ENCODE peak calls at places on chromosomes 13 and 19, in seven cellular contexts. One of them, this sample, is unnamed.

GRCh38 chr13:27573265-27573664 is 47.1 kb downstream of the LNX2 start:
- DNase-seq in adrenal gland: no peak
- DNase-seq in Caco-2: no peak
- DNase-seq in mammary epithelial cell: peak; percentile 76
- DNase-seq in CD8-positive, alpha-beta memory T cell: no peak
- DNase-seq in spleen: no peak
- DNase-seq in CD8-positive, alpha-beta T cell: no peak
- DNase-seq in this sample: no peak

GRCh38 chr19:23263870-23264590 is 13.8 kb upstream of the ZNF724 start:
- DNase-seq in CD8-positive, alpha-beta T cell: no peak
- DNase-seq in CD8-positive, alpha-beta memory T cell: no peak
- DNase-seq in spleen: no peak
- DNase-seq in mammary epithelial cell: peak; percentile 22
- DNase-seq in Caco-2: no peak
- DNase-seq in adrenal gland: no peak
- DNase-seq in this sample: no peak

GRCh38 chr19:12230751-12231733 is 63.6 kb downstream of the ZNF44 start:
- DNase-seq in spleen: no peak
- DNase-seq in mammary epithelial cell: no peak
- DNase-seq in Caco-2: no peak
- DNase-seq in CD8-positive, alpha-beta T cell: no peak
- DNase-seq in CD8-positive, alpha-beta memory T cell: no peak
- DNase-seq in adrenal gland: no peak
- DNase-seq in this sample: no peak

GRCh38 chr19:3346677-3347353 is 19.6 kb upstream of the NFIC start:
- DNase-seq in Caco-2: no peak
- DNase-seq in adrenal gland: peak; percentile 79
- DNase-seq in CD8-positive, alpha-beta memory T cell: no peak
- DNase-seq in CD8-positive, alpha-beta T cell: no peak
- DNase-seq in mammary epithelial cell: no peak
- DNase-seq in spleen: no peak
- DNase-seq in this sample: peak; percentile 70

GRCh38 chr13:41706189-41706588 is 248.8 kb downstream of the RGCC start:
- DNase-seq in mammary epithelial cell: no peak
- DNase-seq in Caco-2: no peak
- DNase-seq in CD8-positive, alpha-beta T cell: no peak
- DNase-seq in spleen: no peak
- DNase-seq in adrenal gland: no peak
- DNase-seq in CD8-positive, alpha-beta memory T cell: no peak
- DNase-seq in this sample: no peak

GRCh38 chr13:40189426-40189825 is 477.0 kb downstream of the FOXO1 start:
- DNase-seq in adrenal gland: no peak
- DNase-seq in Caco-2: no peak
- DNase-seq in CD8-positive, alpha-beta memory T cell: no peak
- DNase-seq in spleen: no peak
- DNase-seq in mammary epithelial cell: no peak
- DNase-seq in CD8-positive, alpha-beta T cell: peak; percentile 24
- DNase-seq in this sample: no peak

GRCh38 chr13:101449971-101450748 is 2.3 kb upstream of the ITGBL1 start:
- DNase-seq in spleen: no peak
- DNase-seq in CD8-positive, alpha-beta memory T cell: no peak
- DNase-seq in CD8-positive, alpha-beta T cell: no peak
- DNase-seq in adrenal gland: no peak
- DNase-seq in Caco-2: no peak
- DNase-seq in mammary epithelial cell: peak; percentile 95
- DNase-seq in this sample: no peak

GRCh38 chr19:18660051-18660910 is 23.2 kb upstream of the CRTC1 start:
- DNase-seq in mammary epithelial cell: no peak
- DNase-seq in CD8-positive, alpha-beta memory T cell: no peak
- DNase-seq in spleen: no peak
- DNase-seq in CD8-positive, alpha-beta T cell: no peak
- DNase-seq in adrenal gland: peak; percentile 93
- DNase-seq in Caco-2: no peak
- DNase-seq in this sample: no peak

GRCh38 chr19:58575183-58576041 is 2.3 kb upstream of the MZF1 start:
- DNase-seq in mammary epithelial cell: peak; percentile 90
- DNase-seq in CD8-positive, alpha-beta T cell: peak; percentile 72
- DNase-seq in spleen: peak; percentile 97
- DNase-seq in Caco-2: peak; percentile 90
- DNase-seq in adrenal gland: peak; percentile 90
- DNase-seq in CD8-positive, alpha-beta memory T cell: peak; percentile 69
- DNase-seq in this sample: peak; percentile 96

GRCh38 chr13:22451345-22451744 is 729.4 kb upstream of the SGCG start:
- DNase-seq in CD8-positive, alpha-beta T cell: no peak
- DNase-seq in spleen: no peak
- DNase-seq in mammary epithelial cell: no peak
- DNase-seq in Caco-2: no peak
- DNase-seq in CD8-positive, alpha-beta memory T cell: no peak
- DNase-seq in adrenal gland: no peak
- DNase-seq in this sample: no peak

DNA sequence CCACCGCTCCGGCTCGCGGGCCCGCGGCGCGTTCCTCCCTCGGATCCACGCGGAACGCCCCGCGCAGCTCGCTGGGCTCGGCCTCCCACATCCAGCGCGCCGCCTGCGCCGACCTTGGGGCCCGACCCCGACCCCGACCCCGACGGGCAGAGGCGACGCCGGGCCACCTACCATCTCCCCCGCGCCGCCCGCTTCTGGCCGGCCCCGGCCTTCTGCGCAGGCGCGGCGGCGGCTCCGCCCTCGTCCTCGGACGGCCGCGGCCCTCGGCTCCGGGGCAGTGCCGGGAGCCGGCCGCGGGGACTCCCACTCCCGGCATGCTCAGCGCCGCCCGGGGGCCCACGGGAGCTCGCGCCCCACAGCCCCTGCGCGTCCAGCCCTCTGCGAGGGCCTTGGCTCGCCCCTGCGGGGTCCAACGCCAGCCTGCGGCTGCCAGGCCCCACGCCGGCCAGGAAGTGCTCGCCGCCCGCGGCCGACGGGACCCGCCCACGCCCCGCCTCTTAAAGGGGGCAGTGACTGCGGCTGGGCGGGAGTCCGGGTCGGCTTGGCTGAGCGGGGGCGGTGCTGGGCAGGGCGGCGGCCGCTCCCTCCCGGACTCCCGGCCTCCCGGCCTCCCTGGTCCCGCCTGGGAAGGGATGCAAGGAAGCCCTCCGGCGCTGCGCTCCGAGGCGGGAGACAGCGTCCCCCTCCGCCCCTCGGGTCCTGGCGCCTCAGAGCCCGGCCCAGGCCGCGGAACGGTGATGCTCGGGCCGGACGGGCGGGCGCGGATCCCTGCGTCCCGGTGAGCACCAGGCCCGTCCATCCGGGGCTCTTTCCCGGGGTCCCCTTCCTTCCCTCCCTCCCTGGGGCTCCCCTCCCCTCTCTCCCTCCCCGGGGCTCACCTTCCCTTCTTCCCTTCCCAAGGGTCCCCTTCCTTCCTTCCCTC is at the start of gene DCUN1D2:
- DNase-seq in Caco-2: peak; percentile 95
- DNase-seq in mammary epithelial cell: peak; percentile 96
- DNase-seq in spleen: peak; percentile 98
- DNase-seq in CD8-positive, alpha-beta memory T cell: peak; percentile 72
- DNase-seq in CD8-positive, alpha-beta T cell: peak; percentile 70
- DNase-seq in adrenal gland: peak; percentile 95
- DNase-seq in this sample: peak; percentile 94
- H3K4me1 ChIP-seq in Caco-2: peaks cover 37% of the 10 kb centered on the region
- H3K4me1 ChIP-seq in mammary epithelial cell: peaks cover 35% of the 10 kb centered on the region
- H3K4me1 ChIP-seq in spleen: peaks cover 27% of the 10 kb centered on the region
- H3K4me1 ChIP-seq in CD8-positive, alpha-beta memory T cell: peaks cover 33% of the 10 kb centered on the region
- H3K4me1 ChIP-seq in CD8-positive, alpha-beta T cell: peaks cover 25% of the 10 kb centered on the region
- H3K4me1 ChIP-seq in adrenal gland: peaks cover 53% of the 10 kb centered on the region
- H3K4me1 ChIP-seq in this sample: peaks cover 31% of the 10 kb centered on the region

GRCh38 chr13:99064624-99065249 is 86.9 kb upstream of the DOCK9 start:
- DNase-seq in CD8-positive, alpha-beta T cell: no peak
- DNase-seq in CD8-positive, alpha-beta memory T cell: no peak
- DNase-seq in adrenal gland: no peak
- DNase-seq in Caco-2: no peak
- DNase-seq in spleen: no peak
- DNase-seq in mammary epithelial cell: no peak
- DNase-seq in this sample: no peak

GRCh38 chr13:99063952-99064351 is 86.1 kb upstream of the DOCK9 start:
- DNase-seq in adrenal gland: no peak
- DNase-seq in CD8-positive, alpha-beta memory T cell: no peak
- DNase-seq in CD8-positive, alpha-beta T cell: no peak
- DNase-seq in mammary epithelial cell: no peak
- DNase-seq in spleen: no peak
- DNase-seq in Caco-2: no peak
- DNase-seq in this sample: no peak

GRCh38 chr13:99063178-99063577 is 85.3 kb upstream of the DOCK9 start:
- DNase-seq in spleen: no peak
- DNase-seq in mammary epithelial cell: no peak
- DNase-seq in CD8-positive, alpha-beta memory T cell: no peak
- DNase-seq in Caco-2: no peak
- DNase-seq in CD8-positive, alpha-beta T cell: no peak
- DNase-seq in adrenal gland: no peak
- DNase-seq in this sample: no peak

GRCh38 chr13:99065250-99066015 is 87.6 kb upstream of the DOCK9 start:
- DNase-seq in Caco-2: no peak
- DNase-seq in CD8-positive, alpha-beta memory T cell: no peak
- DNase-seq in spleen: no peak
- DNase-seq in adrenal gland: no peak
- DNase-seq in CD8-positive, alpha-beta T cell: no peak
- DNase-seq in mammary epithelial cell: peak; percentile 61
- DNase-seq in this sample: no peak

GRCh38 chr13:99062593-99062992 is 84.7 kb upstream of the DOCK9 start:
- DNase-seq in CD8-positive, alpha-beta T cell: no peak
- DNase-seq in CD8-positive, alpha-beta memory T cell: no peak
- DNase-seq in Caco-2: no peak
- DNase-seq in spleen: no peak
- DNase-seq in adrenal gland: no peak
- DNase-seq in mammary epithelial cell: peak; percentile 69
- DNase-seq in this sample: no peak
- H3K4me1 ChIP-seq in CD8-positive, alpha-beta T cell: peaks cover 59% of the 10 kb centered on the region
- H3K4me1 ChIP-seq in CD8-positive, alpha-beta memory T cell: peaks cover 50% of the 10 kb centered on the region
- H3K4me1 ChIP-seq in Caco-2: peaks cover 61% of the 10 kb centered on the region
- H3K4me1 ChIP-seq in spleen: peaks cover 3% of the 10 kb centered on the region
- H3K4me1 ChIP-seq in adrenal gland: peaks cover 43% of the 10 kb centered on the region
- H3K4me1 ChIP-seq in mammary epithelial cell: peaks cover 41% of the 10 kb centered on the region
- H3K4me1 ChIP-seq in this sample: no peaks in the 10 kb centered on the region

DNA sequence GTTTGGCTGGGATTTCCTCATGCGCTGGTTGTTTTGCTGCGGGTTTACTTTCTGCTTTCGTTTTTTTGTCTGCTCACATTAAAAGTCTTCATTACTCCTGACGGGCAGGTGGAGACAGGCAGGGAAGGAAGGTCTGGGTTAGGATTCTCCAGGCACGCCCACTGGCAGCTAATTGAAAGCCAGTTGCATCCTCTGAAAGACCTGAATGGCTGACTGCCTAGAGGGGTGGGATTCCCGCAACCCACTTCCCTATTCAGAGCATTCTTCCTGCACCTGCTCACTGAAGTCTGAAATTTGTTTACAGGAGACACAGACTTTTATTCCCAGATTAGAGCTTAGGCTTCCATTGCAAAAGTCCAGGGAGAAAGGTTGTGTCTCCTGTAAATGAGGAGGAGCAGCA is 172.0 kb downstream of the UQCRFS1 start:
- DNase-seq in mammary epithelial cell: no peak
- DNase-seq in adrenal gland: no peak
- DNase-seq in CD8-positive, alpha-beta memory T cell: no peak
- DNase-seq in Caco-2: no peak
- DNase-seq in spleen: no peak
- DNase-seq in CD8-positive, alpha-beta T cell: no peak
- DNase-seq in this sample: no peak
- H3K4me1 ChIP-seq in mammary epithelial cell: no peaks in the 10 kb centered on the region
- H3K4me1 ChIP-seq in adrenal gland: no peaks in the 10 kb centered on the region
- H3K4me1 ChIP-seq in CD8-positive, alpha-beta memory T cell: no peaks in the 10 kb centered on the region
- H3K4me1 ChIP-seq in Caco-2: no peaks in the 10 kb centered on the region
- H3K4me1 ChIP-seq in spleen: no peaks in the 10 kb centered on the region
- H3K4me1 ChIP-seq in CD8-positive, alpha-beta T cell: no peaks in the 10 kb centered on the region
- H3K4me1 ChIP-seq in this sample: no peaks in the 10 kb centered on the region

GRCh38 chr19:51129716-51130115 is 5.0 kb downstream of the SIGLEC9 start:
- DNase-seq in spleen: no peak
- DNase-seq in CD8-positive, alpha-beta memory T cell: no peak
- DNase-seq in CD8-positive, alpha-beta T cell: no peak
- DNase-seq in adrenal gland: no peak
- DNase-seq in Caco-2: no peak
- DNase-seq in mammary epithelial cell: no peak
- DNase-seq in this sample: no peak

GRCh38 chr19:51127755-51128154 is 3.0 kb downstream of the SIGLEC9 start:
- DNase-seq in adrenal gland: no peak
- DNase-seq in CD8-positive, alpha-beta memory T cell: no peak
- DNase-seq in mammary epithelial cell: no peak
- DNase-seq in Caco-2: no peak
- DNase-seq in spleen: peak; percentile 74
- DNase-seq in CD8-positive, alpha-beta T cell: peak; percentile 34
- DNase-seq in this sample: no peak

GRCh38 chr19:51127032-51127431 is 2.3 kb downstream of the SIGLEC9 start:
- DNase-seq in mammary epithelial cell: no peak
- DNase-seq in spleen: peak; percentile 66
- DNase-seq in CD8-positive, alpha-beta T cell: no peak
- DNase-seq in adrenal gland: no peak
- DNase-seq in CD8-positive, alpha-beta memory T cell: no peak
- DNase-seq in Caco-2: no peak
- DNase-seq in this sample: no peak

GRCh38 chr19:51125421-51126075 is 842 bp downstream of the SIGLEC9 start:
- DNase-seq in CD8-positive, alpha-beta memory T cell: no peak
- DNase-seq in CD8-positive, alpha-beta T cell: no peak
- DNase-seq in spleen: peak; percentile 77
- DNase-seq in Caco-2: no peak
- DNase-seq in adrenal gland: no peak
- DNase-seq in mammary epithelial cell: no peak
- DNase-seq in this sample: no peak

DNA sequence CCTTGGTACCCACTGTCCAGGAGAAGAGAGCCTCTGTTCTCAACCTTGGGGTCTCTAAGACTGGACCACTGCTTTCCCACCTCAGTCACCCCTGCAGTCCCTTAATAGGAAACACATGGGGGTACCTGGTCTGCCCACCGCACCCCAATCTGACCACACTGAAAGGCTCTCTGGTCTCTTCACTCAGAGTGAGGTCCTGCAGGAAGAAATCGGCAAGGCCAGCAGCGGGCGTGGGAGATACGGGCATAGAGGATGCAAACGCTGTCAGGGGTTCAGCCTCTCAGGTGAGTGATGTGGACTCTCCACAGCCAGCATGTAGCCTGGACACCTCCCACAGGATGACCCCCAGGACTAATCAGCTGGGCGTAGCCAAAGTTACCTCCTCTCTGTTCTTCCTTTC is 3.5 kb downstream of the SIGLEC9 start:
- DNase-seq in CD8-positive, alpha-beta memory T cell: no peak
- DNase-seq in Caco-2: no peak
- DNase-seq in mammary epithelial cell: no peak
- DNase-seq in CD8-positive, alpha-beta T cell: no peak
- DNase-seq in adrenal gland: no peak
- DNase-seq in spleen: peak; percentile 52
- DNase-seq in this sample: no peak
- H3K4me1 ChIP-seq in CD8-positive, alpha-beta memory T cell: peaks cover 93% of the 10 kb centered on the region
- H3K4me1 ChIP-seq in Caco-2: peaks cover 4% of the 10 kb centered on the region
- H3K4me1 ChIP-seq in mammary epithelial cell: no peaks in the 10 kb centered on the region
- H3K4me1 ChIP-seq in CD8-positive, alpha-beta T cell: peaks cover 91% of the 10 kb centered on the region
- H3K4me1 ChIP-seq in adrenal gland: no peaks in the 10 kb centered on the region
- H3K4me1 ChIP-seq in spleen: peaks cover 16% of the 10 kb centered on the region
- H3K4me1 ChIP-seq in this sample: peaks cover 57% of the 10 kb centered on the region

GRCh38 chr19:34189917-34190425 is 17.7 kb downstream of the LSM14A start:
- DNase-seq in adrenal gland: no peak
- DNase-seq in spleen: no peak
- DNase-seq in CD8-positive, alpha-beta memory T cell: no peak
- DNase-seq in mammary epithelial cell: no peak
- DNase-seq in CD8-positive, alpha-beta T cell: no peak
- DNase-seq in Caco-2: no peak
- DNase-seq in this sample: no peak
- H3K4me1 ChIP-seq in adrenal gland: peaks cover 60% of the 10 kb centered on the region
- H3K4me1 ChIP-seq in spleen: peaks cover 43% of the 10 kb centered on the region
- H3K4me1 ChIP-seq in CD8-positive, alpha-beta memory T cell: peaks cover 69% of the 10 kb centered on the region
- H3K4me1 ChIP-seq in mammary epithelial cell: no peaks in the 10 kb centered on the region
- H3K4me1 ChIP-seq in CD8-positive, alpha-beta T cell: peaks cover 57% of the 10 kb centered on the region
- H3K4me1 ChIP-seq in Caco-2: peaks cover 13% of the 10 kb centered on the region
- H3K4me1 ChIP-seq in this sample: peaks cover 22% of the 10 kb centered on the region

GRCh38 chr13:99061411-99061810 is 83.5 kb upstream of the DOCK9 start:
- DNase-seq in mammary epithelial cell: no peak
- DNase-seq in Caco-2: no peak
- DNase-seq in CD8-positive, alpha-beta T cell: no peak
- DNase-seq in adrenal gland: no peak
- DNase-seq in CD8-positive, alpha-beta memory T cell: no peak
- DNase-seq in spleen: no peak
- DNase-seq in this sample: no peak
- H3K4me1 ChIP-seq in mammary epithelial cell: peaks cover 46% of the 10 kb centered on the region
- H3K4me1 ChIP-seq in Caco-2: peaks cover 49% of the 10 kb centered on the region
- H3K4me1 ChIP-seq in CD8-positive, alpha-beta T cell: peaks cover 55% of the 10 kb centered on the region
- H3K4me1 ChIP-seq in adrenal gland: peaks cover 45% of the 10 kb centered on the region
- H3K4me1 ChIP-seq in CD8-positive, alpha-beta memory T cell: peaks cover 46% of the 10 kb centered on the region
- H3K4me1 ChIP-seq in spleen: peaks cover 1% of the 10 kb centered on the region
- H3K4me1 ChIP-seq in this sample: no peaks in the 10 kb centered on the region